ENCODE peak calls at places on chromosomes 16 and 17, in four cellular contexts. W, U, C and L are unnamed samples. For H3K4me1, the result is how much of the 10 kb centered on the place peaks cover.

GRCh38 chr16:23121024-23121423 is 28.2 kb downstream of the USP31 start:
- DNase-seq in W (no peak), C (peak), U (no peak), L (no peak)

GRCh38 chr16:68275611-68276191 is 11.4 kb downstream of the SLC7A6 start:
- DNase-seq in C (peak), W (no peak), U (no peak), L (no peak)

GRCh38 chr16:88928405-88929375 is 48.3 kb downstream of the CBFA2T3 start:
- DNase-seq in U (no peak), C (no peak), W (no peak), L (no peak)

GRCh38 chr17:72618018-72618509 is 474.4 kb downstream of the SLC39A11 start:
- DNase-seq in C (no peak), W (peak), U (no peak), L (no peak)

GRCh38 chr16:70713342-70713741 is 27.5 kb upstream of the MTSS2 start:
- DNase-seq in C (no peak), W (no peak), U (no peak), L (no peak)

GRCh38 chr16:10646581-10647263 is 48.0 kb downstream of the TEKT5 start:
- DNase-seq in C (no peak), W (no peak), U (no peak), L (no peak)

GRCh38 chr16:89815639-89816348 is 653 bp downstream of the FANCA start:
- DNase-seq in U (no peak), W (peak), C (no peak), L (no peak)

GRCh38 chr17:14866266-14866665 is 398.9 kb downstream of the PMP22 start:
- DNase-seq in C (no peak), W (no peak), U (no peak), L (no peak)

GRCh38 chr16:3720418-3720817 is 3.1 kb upstream of the TRAP1 start:
- DNase-seq in U (no peak), W (no peak), C (no peak), L (no peak)

GRCh38 chr17:4987767-4988083 is 250 bp upstream of the CAMTA2 start:
- DNase-seq in U (no peak), W (no peak), C (no peak), L (no peak)

DNA sequence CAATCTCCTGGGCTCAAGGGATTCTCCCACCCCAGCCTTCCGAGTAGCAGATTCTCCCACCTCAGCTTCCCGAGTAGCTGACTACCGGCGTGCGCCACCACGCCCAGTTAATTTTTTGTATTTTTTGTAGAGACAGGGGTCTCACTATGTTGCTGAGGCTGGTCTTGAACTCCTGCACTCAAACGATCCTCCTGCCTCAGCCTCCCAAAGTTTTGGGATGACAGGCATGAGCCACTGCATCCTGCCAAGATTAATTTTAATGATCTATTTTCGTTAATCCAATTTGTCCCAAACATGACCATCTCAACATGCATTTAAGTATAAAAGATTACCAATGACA is 1.2 kb downstream of the ZC3H7A start:
- DNase-seq in W (no peak), U (no peak), C (no peak), L (peak)
- H3K4me1 ChIP-seq in W (under half), U (half or more), C (under half), L (under half)

DNA sequence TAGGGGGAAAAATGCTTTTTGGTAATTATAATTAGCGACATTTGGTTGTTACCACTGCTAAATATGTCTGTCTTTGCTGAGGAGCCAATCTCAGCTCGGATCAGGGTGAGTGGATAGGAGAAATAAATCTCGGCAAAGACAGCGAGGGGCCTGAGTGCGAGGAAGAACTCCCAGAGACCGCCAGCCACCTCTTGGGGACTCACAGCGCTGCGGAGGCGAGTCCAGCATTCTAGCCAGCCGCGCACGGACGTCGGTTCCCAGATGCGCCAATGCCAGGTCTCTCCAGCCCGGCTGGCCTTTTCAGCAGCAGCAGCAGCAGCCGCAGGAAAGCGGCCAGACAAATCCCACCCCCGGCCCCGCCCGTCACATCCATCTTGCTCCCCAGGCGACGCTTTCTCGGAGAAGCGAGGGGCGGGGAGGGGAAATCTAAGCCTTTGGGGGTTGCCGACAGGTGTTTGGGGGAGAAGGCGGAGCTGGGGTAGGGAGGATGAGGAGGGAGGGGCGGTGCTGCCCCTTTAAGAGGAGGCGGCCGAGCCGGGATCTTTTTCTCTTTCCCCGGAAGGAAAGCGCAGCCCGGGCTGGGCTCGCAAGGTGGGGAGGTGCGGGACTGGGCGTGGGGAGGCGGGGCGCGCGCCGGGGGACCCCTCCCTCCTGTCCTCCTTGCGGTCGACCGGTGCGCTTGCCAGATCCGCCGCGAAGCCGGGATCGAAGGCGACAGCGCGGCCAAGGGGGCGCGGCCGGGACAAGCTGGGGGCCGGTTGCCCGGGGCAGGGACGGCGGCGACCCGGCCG is at the start of gene ITGA3:
- DNase-seq in W (peak), U (peak), C (peak), L (peak)
- H3K4me1 ChIP-seq in W (under half), U (half or more), C (half or more), L (half or more)

DNA sequence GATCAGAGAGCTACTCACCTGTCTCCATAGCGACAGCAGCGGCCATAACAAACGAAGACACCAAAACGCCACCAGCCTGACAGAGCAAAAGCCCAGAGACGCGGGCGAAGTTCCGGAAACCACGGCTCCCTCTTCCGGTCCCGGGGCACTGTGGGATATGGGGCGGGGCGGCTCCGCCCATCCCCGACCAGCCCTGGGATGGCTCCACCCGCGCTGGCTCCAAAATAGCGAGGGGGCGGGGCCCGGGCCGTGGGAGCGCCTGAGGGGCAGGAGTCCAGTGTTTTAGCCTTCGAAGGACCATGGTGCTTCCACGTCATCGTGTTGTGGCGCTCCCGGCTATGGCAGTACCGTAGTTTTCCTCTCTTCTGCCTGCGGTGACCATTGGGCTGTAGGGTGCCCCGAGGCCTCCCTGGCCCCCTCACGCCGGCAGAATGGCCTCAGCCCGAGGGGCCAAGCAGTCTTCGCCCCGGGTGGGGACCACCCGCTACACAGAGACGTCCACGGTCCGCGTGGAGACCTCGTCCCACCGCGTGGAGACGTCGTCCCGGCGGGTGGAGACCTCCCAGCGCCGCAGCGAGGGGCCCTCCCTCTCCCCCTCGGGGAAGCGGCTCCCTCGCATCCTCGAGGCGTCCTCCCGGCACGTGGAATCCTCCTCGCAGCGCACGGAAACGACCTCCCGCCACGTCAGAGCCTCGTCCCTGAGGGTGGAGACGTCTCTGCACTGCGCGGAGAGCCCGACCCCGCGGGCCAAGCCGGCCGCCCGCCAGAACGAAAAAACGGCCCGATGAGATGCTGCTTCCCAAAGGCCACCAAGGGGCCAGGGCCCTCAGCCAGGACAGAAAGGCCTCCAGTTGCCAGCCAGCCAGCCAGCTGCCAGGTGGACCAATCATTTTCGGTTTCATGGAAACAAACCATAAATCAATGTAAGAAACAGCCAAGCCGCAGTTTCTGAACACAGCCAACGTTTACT is at the start of the genes C17orf100 and MED31:
- DNase-seq in C (peak), W (peak), U (peak), L (peak)
- H3K4me1 ChIP-seq in C (under half), W (under half), U (half or more), L (under half)

GRCh38 chr16:2184962-2185361 is 11.4 kb downstream of the CASKIN1 start:
- DNase-seq in C (no peak), W (no peak), U (no peak), L (no peak)

GRCh38 chr16:2188395-2188794 is 8.0 kb downstream of the CASKIN1 start:
- DNase-seq in U (no peak), W (no peak), C (no peak), L (no peak)

GRCh38 chr16:2187212-2187611 is 9.2 kb downstream of the CASKIN1 start:
- DNase-seq in C (no peak), U (no peak), W (no peak), L (no peak)

GRCh38 chr16:2186064-2186463 is 10.3 kb downstream of the CASKIN1 start:
- DNase-seq in W (no peak), C (no peak), U (no peak), L (no peak)

GRCh38 chr16:2186505-2186904 is 9.9 kb downstream of the CASKIN1 start:
- DNase-seq in W (no peak), C (no peak), U (no peak), L (no peak)
- H3K4me1 ChIP-seq in W (under half), C (under half), U (under half), L (under half)